ENCODE peak calls at places on chromosomes 3 and 15, in seven cellular contexts. V, W, P, X, U, I and G are unnamed samples.

GRCh38 chr15:84911879-84912660 is 27.6 kb downstream of the SLC28A1 start:
- DNase-seq in W (peak; percentile 95), V (peak; percentile 66), P (peak; percentile 99), I (peak; percentile 73), X (peak; percentile 60), U (peak; percentile 89), G (peak; percentile 92)

GRCh38 chr15:38129531-38130199 is 123.0 kb upstream of the SPRED1 start:
- DNase-seq in W (peak; percentile 66), X (peak; percentile 64), I (peak; percentile 68), V (peak; percentile 81), U (no peak), P (peak; percentile 99), G (peak; percentile 78)

GRCh38 chr3:120678984-120679383 is 3.1 kb downstream of the HGD start:
- DNase-seq in P (no peak), V (no peak), X (peak; percentile 24), W (no peak), U (no peak), I (no peak), G (no peak)

GRCh38 chr15:78004919-78005634 is 72.4 kb downstream of the TBC1D2B start:
- DNase-seq in X (peak; percentile 52), I (peak; percentile 84), P (peak; percentile 95), W (peak; percentile 93), U (no peak), V (no peak), G (no peak)

GRCh38 chr3:14837188-14837587 is 18.4 kb downstream of the FGD5 start:
- DNase-seq in U (no peak), I (no peak), W (no peak), V (no peak), X (no peak), P (no peak), G (no peak)

GRCh38 chr3:126511291-126511690 is 6.3 kb downstream of the UROC1 start:
- DNase-seq in W (no peak), U (no peak), I (no peak), P (no peak), V (no peak), X (no peak), G (no peak)

GRCh38 chr15:27813139-27813538 is 286.0 kb downstream of the OCA2 start:
- DNase-seq in X (no peak), U (no peak), V (no peak), P (no peak), W (no peak), I (no peak), G (no peak)

GRCh38 chr3:115580566-115580965 is 42.7 kb upstream of the GAP43 start:
- DNase-seq in U (no peak), V (no peak), I (no peak), W (no peak), X (no peak), P (no peak), G (no peak)

GRCh38 chr3:120399372-120399771 is 50.2 kb upstream of the LRRC58 start:
- DNase-seq in W (no peak), V (no peak), X (no peak), P (no peak), I (no peak), U (no peak), G (no peak)

GRCh38 chr15:39582977-39583585 is 2.2 kb downstream of the THBS1 start:
- DNase-seq in U (no peak), W (no peak), I (no peak), X (no peak), V (no peak), P (no peak), G (no peak)

GRCh38 chr3:10279384-10280176 is 13.2 kb downstream of the GHRL start:
- DNase-seq in U (no peak), X (no peak), V (no peak), W (no peak), I (no peak), P (no peak), G (no peak)

GRCh38 chr3:101976473-101976872 is 127.2 kb downstream of the NFKBIZ start:
- DNase-seq in P (no peak), I (no peak), X (no peak), U (no peak), V (no peak), W (no peak), G (no peak)

GRCh38 chr15:63502843-63503738 is 1.3 kb upstream of the USP3 start:
- DNase-seq in V (peak; percentile 72), X (peak; percentile 97), P (peak; percentile 87), W (peak; percentile 95), U (peak; percentile 84), I (peak; percentile 95), G (peak; percentile 96)

GRCh38 chr3:56357266-56357665 is 111.0 kb downstream of the ERC2 start:
- DNase-seq in I (peak; percentile 21), P (no peak), V (no peak), U (no peak), W (no peak), X (no peak), G (no peak)

GRCh38 chr3:34889641-34890040 is 749.7 kb upstream of the ARPP21 start:
- DNase-seq in U (no peak), V (no peak), P (no peak), W (no peak), X (no peak), I (no peak), G (no peak)

GRCh38 chr3:115922681-115923347 is 299.5 kb downstream of the GAP43 start:
- DNase-seq in W (no peak), V (peak; percentile 10), U (peak; percentile 10), P (peak; percentile 62), I (peak; percentile 22), X (no peak), G (no peak)

GRCh38 chr15:60004846-60005351 is 788 bp downstream of the FOXB1 start:
- DNase-seq in P (peak; percentile 6), X (no peak), I (no peak), U (no peak), V (no peak), W (no peak), G (no peak)

GRCh38 chr15:75178938-75179772 is 22.5 kb upstream of the C15orf39 start:
- DNase-seq in I (no peak), V (no peak), P (no peak), W (no peak), X (no peak), U (no peak), G (no peak)

GRCh38 chr15:75185271-75186029 is 16.2 kb upstream of the C15orf39 start:
- DNase-seq in U (no peak), X (no peak), P (no peak), W (no peak), I (no peak), V (no peak), G (no peak)

GRCh38 chr15:75181780-75182179 is 19.9 kb upstream of the C15orf39 start:
- DNase-seq in U (peak; percentile 39), P (no peak), X (no peak), W (no peak), V (no peak), I (no peak), G (no peak)

GRCh38 chr15:75179773-75180140 is 21.9 kb upstream of the C15orf39 start:
- DNase-seq in W (no peak), X (no peak), I (no peak), U (peak; percentile 52), P (no peak), V (no peak), G (no peak)

DNA sequence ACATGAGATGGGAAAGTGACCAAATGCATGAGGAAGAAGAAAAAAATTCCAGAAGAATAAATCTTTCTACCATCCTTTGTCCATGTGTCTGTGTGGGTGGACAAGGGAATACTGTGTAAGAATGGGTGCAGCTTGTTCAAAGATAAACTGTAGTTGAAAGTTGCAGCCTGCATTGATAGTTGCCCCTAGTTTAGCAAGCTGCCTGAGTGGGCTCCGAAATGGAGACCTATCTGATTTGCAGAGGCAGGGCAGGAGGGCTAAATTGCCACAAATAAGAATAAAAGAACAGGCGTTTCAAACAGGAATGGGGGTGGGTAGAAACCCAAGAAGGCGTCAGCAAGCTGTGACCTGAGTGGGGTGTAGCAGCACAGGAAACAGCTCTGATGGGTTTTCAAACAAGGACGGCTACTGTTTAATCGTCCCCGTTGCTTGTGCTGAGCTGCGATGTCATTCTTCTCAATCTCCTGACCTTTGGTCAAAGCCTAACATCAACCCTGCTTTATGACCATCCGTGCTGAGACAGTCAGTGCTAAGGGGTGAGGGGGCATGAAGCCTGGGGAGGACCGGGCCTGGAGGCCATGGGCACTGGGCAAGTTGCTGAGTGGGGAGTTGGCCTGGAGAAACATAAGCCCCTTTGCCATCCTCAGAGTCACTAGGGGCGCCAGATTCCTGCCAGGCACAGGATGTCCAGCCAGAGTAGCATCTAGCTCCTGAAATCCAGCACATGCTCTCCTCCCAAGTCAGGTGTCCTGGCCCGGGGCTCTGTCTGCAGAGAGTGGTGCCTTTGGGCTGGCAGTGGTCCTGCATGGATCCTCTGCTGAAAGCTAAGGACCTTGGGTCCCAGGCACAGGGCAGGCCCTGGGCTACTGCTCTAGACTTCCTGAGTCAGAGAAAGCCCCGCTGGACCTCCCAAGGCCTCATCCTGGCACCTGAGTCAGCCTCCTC is 19.2 kb upstream of the C15orf39 start:
- DNase-seq in P (peak; percentile 28), U (peak; percentile 90), W (no peak), V (no peak), X (peak; percentile 61), I (peak; percentile 56), G (no peak)
- TF ChIP-seq CTCF in P (no peak), U (peak; percentile 64), W (no peak), V (no peak), X (no peak), I (no peak), G (no peak)

DNA sequence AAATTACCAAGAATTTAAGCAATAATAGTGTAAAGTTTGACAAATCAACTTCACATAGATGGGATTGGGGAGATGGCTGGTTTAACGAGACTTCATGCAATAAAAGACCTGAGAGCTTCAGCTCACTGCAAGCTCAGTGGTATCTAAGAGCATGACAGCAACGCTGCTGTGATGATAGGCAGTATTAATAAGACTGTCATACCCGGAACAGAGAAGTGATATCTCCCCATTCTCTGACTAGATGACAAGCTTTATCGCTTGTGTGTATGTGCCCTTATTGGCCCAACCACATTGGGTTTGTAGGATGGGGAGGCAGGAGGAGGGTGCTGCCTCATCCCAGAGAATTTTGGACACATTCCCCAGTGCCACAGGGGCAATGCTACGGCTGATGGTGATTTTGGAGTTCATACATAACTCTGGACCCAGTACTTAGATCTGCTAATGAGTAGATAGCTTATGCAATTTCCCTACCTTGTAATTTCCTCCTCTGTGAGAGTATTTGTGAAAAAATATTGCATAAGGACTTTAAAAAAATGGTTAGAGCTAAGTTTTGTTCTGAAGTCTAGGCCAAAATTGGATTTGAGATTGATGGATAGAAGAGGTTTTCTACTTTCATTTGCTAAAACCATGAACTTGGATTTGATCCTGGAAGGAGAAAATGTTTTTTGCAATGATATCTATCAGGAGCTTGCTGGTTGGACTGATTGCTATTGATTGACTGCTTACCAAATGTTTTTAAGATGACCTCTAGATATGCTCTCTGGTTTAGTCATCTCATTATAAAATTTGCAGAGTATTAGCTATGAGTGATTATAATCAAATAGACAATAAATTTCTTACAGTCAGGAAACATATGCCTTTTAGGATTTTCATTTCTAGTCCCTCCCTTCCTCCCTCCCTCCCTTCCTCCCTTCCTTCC is 14.0 kb upstream of the TMEM212 start:
- DNase-seq in I (no peak), W (no peak), P (no peak), U (no peak), V (no peak), X (no peak), G (no peak)
- H3K27ac ChIP-seq in I (no peak overlapping the region), W (no peak overlapping the region), P (no peak overlapping the region), U (no peak overlapping the region), V (no peak overlapping the region), X (no peak overlapping the region), G (no peak overlapping the region)

GRCh38 chr3:111863942-111864341 is 4.9 kb downstream of the PHLDB2 start:
- DNase-seq in I (no peak), U (no peak), P (peak; percentile 16), X (no peak), W (no peak), V (no peak), G (no peak)
- TF ChIP-seq CTCF in I (no peak), U (no peak), P (no peak), X (no peak), W (no peak), V (no peak), G (no peak)

GRCh38 chr3:72345980-72346379 is 502.3 kb downstream of the SHQ1 start:
- DNase-seq in I (no peak), X (no peak), U (no peak), W (no peak), V (no peak), P (no peak), G (peak; percentile 41)
- H3K27ac ChIP-seq in I (peak overlapping the region; percentile 51), X (no peak overlapping the region), U (no peak overlapping the region), W (no peak overlapping the region), V (peak overlapping the region; percentile 94), P (no peak overlapping the region), G (no peak overlapping the region)